ENCODE peak calls at places on chromosomes 13 and 19, in ten cellular contexts. V is choroid plexus epithelial cell, J is glutamatergic neuron, E is mucosa of descending colon, B is pancreas, L is cardiac muscle cell, D is tibial nerve, T is fibroblast of pulmonary artery, A is foreskin fibroblast, G is neural crest cell. P is an unnamed sample.
A peak's percentile ranks its signal among the peaks of the same experiment; 100 is the strongest.

GRCh38 chr13:67227131-67227983 is 2.8 kb downstream of the PCDH9 start:
- DNase-seq in V (no peak), J (no peak), E (no peak), B (no peak), L (no peak), D (no peak), T (no peak), A (no peak), G (no peak), P (no peak)

GRCh38 chr13:50438351-50438750 is 405.1 kb downstream of the DLEU7 start:
- DNase-seq in V (no peak), J (no peak), E (no peak), B (no peak), L (no peak), D (no peak), T (no peak), A (no peak), G (no peak), P (no peak)

GRCh38 chr19:18651300-18651699 is 14.5 kb downstream of the KLHL26 start:
- DNase-seq in V (no peak), J (no peak), E (no peak), B (no peak), L (no peak), D (no peak), T (no peak), A (no peak), G (no peak), P (no peak)

GRCh38 chr19:10193666-10194499 is 870 bp downstream of the DNMT1 start:
- DNase-seq in V (peak; percentile 40), J (peak; percentile 66), E (no peak), B (no peak), L (no peak), D (peak; percentile 9), T (peak; percentile 40), A (peak; percentile 60), G (no peak), P (no peak)

GRCh38 chr13:83620535-83621220 is 261.6 kb downstream of the SLITRK1 start:
- DNase-seq in V (peak; percentile 74), J (no peak), E (no peak), B (no peak), L (no peak), D (no peak), T (peak; percentile 62), A (peak; percentile 53), G (no peak), P (no peak)

GRCh38 chr13:66926851-66927524 is 303.1 kb downstream of the PCDH9 start:
- DNase-seq in V (peak; percentile 50), J (no peak), E (no peak), B (no peak), L (no peak), D (no peak), T (no peak), A (no peak), G (no peak), P (no peak)

GRCh38 chr19:17831419-17831888 is 10.1 kb upstream of the INSL3 start:
- DNase-seq in V (no peak), J (no peak), E (no peak), B (no peak), L (no peak), D (no peak), T (no peak), A (no peak), G (no peak), P (no peak)

GRCh38 chr19:10517760-10518443 is 655 bp upstream of the S1PR5 start:
- DNase-seq in V (peak; percentile 15), J (peak; percentile 35), E (no peak), B (no peak), L (no peak), D (no peak), T (peak; percentile 18), A (no peak), G (no peak), P (peak; percentile 55)

GRCh38 chr19:52946322-52947310 is 16.1 kb downstream of the ZNF816 start:
- DNase-seq in V (peak; percentile 51), J (peak; percentile 65), E (peak; percentile 63), B (peak; percentile 81), L (peak; percentile 32), D (no peak), T (no peak), A (peak; percentile 33), G (peak; percentile 22), P (no peak)

GRCh38 chr19:58409010-58409790 is 751 bp downstream of the ZNF584 start:
- DNase-seq in V (peak; percentile 33), J (no peak), E (no peak), B (no peak), L (no peak), D (no peak), T (no peak), A (no peak), G (no peak), P (no peak)

GRCh38 chr13:98293570-98294142 is 116.6 kb upstream of the RNF113B start:
- DNase-seq in V (peak; percentile 28), J (no peak), E (no peak), B (no peak), L (no peak), D (no peak), T (no peak), A (no peak), G (no peak), P (no peak)

DNA sequence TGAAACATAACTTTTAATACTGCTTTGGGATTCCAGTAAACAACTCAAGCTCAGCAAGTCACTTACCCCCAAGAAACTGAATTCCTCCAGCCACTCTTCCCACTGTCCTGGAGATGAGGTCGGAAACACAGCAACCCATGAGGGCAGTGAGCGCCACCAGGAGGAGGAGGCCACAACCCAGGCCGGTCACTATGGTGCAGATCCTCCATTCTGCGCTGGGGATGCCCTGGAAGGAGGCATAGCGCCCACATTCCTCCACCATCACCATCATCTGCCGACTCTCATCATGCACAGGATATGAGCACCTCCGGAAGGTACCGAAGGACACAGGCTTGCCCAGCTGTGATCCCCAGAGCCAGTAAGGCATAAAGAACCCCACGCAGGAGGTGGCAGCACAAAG is 2.2 kb downstream of the LHFPL6 start:
- DNase-seq in V (peak; percentile 56), J (no peak), E (no peak), B (no peak), L (no peak), D (peak; percentile 47), T (peak; percentile 12), A (peak; percentile 37), G (peak; percentile 23), P (no peak)
- TF ChIP-seq CTCF in V (peak; percentile 60), J (no peak), E (no peak), B (no peak), L (peak; percentile 35), D (no peak), T (peak; percentile 11), A (peak; percentile 30), G (peak; percentile 26), P (no peak)

DNA sequence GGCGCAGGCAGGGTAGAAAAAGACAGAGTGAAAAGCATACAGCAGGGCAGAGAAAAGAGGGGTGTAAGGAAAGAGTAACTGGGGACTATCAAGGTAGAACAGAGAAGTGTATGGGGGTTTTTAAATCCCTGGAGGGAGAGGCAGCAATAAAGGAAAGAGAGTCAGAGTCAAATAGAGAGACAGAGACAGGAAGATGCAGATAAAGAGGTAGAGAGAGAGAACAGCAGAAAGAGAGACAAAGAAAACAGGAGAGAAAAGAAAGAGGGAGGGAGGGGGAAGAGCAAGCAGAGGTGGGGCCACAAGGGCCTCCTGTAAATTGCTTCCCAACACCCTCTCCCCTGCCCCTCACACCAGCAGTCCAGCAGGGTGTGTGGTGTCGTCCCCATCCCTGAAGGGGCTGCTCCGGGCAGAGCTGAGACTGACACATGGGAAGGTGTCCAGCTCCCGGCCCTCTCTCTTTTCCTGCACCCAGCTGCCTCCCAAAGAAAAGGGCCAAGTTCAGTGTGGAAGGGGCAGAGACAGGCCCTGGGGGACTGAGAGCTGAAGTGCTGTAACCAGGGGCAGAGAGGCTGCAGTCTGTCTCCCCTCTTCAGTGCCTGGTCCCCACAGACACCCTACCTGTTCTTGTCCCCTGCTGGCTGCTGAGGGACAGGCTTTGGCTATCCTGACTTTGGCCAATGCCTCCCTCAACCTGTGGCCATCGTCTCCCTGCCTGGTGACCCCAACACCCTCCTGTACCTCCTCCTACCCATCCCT is 17.4 kb upstream of the POU2F2 start:
- DNase-seq in V (no peak), J (peak; percentile 40), E (no peak), B (no peak), L (no peak), D (no peak), T (no peak), A (no peak), G (no peak), P (no peak)
- TF ChIP-seq CTCF in V (no peak), J (no peak), E (no peak), B (no peak), L (no peak), D (no peak), T (no peak), A (no peak), G (no peak), P (no peak)

GRCh38 chr19:45467456-45468158 is at the start of gene FOSB:
- DNase-seq in V (peak; percentile 96), J (peak; percentile 91), E (peak; percentile 97), B (peak; percentile 93), L (peak; percentile 99), D (peak; percentile 97), T (peak; percentile 97), A (peak; percentile 90), G (peak; percentile 92), P (peak; percentile 91)
- TF ChIP-seq CTCF in V (peak; percentile 27), J (no peak), E (peak; percentile 6), B (no peak), L (peak; percentile 24), D (peak; percentile 19), T (no peak), A (no peak), G (no peak), P (no peak)

DNA sequence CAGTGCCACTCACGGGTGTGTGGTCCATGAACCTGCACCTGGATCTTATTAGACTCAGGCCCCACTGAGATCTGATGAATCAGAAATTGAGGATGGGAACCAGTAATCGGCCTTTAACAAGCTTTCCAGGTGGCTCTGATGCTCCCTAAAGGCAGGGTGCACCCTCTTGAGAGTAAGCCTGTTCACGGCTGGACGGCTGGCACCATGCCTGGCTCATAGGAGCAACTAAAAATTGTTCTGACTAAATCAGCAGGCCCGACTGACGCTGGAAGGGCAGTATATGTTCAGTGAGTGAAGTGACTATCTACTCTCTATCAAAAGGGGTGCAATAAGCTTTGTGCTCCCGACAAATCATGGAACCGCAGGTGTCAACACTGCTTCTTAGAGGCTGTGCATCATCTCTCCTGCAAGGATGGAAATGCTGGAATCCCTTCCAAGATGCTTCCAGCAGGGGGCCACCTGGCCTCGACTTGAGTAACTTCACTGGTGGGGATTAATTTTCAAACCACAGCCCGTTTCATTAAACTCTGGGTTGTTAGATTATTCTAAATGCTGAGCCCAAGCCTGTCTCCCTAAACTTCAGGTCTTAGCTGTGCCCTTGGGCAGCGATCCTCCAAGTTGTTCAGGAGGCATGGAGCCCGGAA is 28.4 kb downstream of the TMTC4 start:
- DNase-seq in V (peak; percentile 61), J (peak; percentile 61), E (no peak), B (no peak), L (peak; percentile 27), D (no peak), T (peak; percentile 60), A (peak; percentile 33), G (peak; percentile 17), P (no peak)
- TF ChIP-seq CTCF in V (peak; percentile 77), J (peak; percentile 69), E (no peak), B (no peak), L (peak; percentile 68), D (no peak), T (peak; percentile 77), A (peak; percentile 57), G (peak; percentile 64), P (peak; percentile 41)